ENCODE peak calls at places on chromosome 15, in four cellular contexts. N, H, R and Z are unnamed samples.

GRCh38 chr15:94793641-94794040 is 562.3 kb downstream of the MCTP2 start:
- DNase-seq in N (no peak), H (no peak), R (no peak), Z (peak)

GRCh38 chr15:66390670-66391069 is 4.0 kb downstream of the MAP2K1 start:
- DNase-seq in N (no peak), H (no peak), R (no peak), Z (no peak)

GRCh38 chr15:57528940-57529565 is 62.7 kb upstream of the MYZAP start:
- DNase-seq in N (no peak), H (no peak), R (no peak), Z (no peak)

GRCh38 chr15:95742836-95743235 is 587.7 kb upstream of the NR2F2 start:
- DNase-seq in N (no peak), H (no peak), R (no peak), Z (no peak)

GRCh38 chr15:70892002-70892911 is at the start of the genes LRRC49 and THAP10:
- DNase-seq in N (peak), H (peak), R (peak), Z (peak)

GRCh38 chr15:42139596-42139995 is 16.8 kb downstream of the PLA2G4F start:
- DNase-seq in N (no peak), H (peak), R (no peak), Z (no peak)

GRCh38 chr15:77874071-77874470 is 203.4 kb downstream of the TBC1D2B start:
- DNase-seq in N (no peak), H (no peak), R (no peak), Z (no peak)

GRCh38 chr15:84606653-84607120 is 5.9 kb downstream of the ZSCAN2 start:
- DNase-seq in N (no peak), H (no peak), R (no peak), Z (no peak)

GRCh38 chr15:67955256-67955655 is 98.9 kb upstream of the PIAS1 start:
- DNase-seq in N (no peak), H (no peak), R (no peak), Z (no peak)

GRCh38 chr15:51759557-51760070 is 8.2 kb downstream of the TMOD2 start:
- DNase-seq in N (no peak), H (no peak), R (peak), Z (peak)

GRCh38 chr15:71397377-71397776 is 282.1 kb downstream of the THSD4 start:
- DNase-seq in N (no peak), H (no peak), R (no peak), Z (peak)

GRCh38 chr15:45326776-45327175 is 51.6 kb downstream of the GATM start:
- DNase-seq in N (no peak), H (no peak), R (no peak), Z (no peak)

GRCh38 chr15:75648156-75649000 is 666 bp downstream of the SNX33 start:
- DNase-seq in N (no peak), H (no peak), R (peak), Z (peak)

GRCh38 chr15:80404719-80405553 is 754 bp downstream of the ARNT2 start:
- DNase-seq in N (no peak), H (peak), R (peak), Z (peak)

GRCh38 chr15:30903497-30904187 is at the start of gene FAN1:
- DNase-seq in N (peak), H (peak), R (peak), Z (peak)

GRCh38 chr15:31840849-31841476 is 189.4 kb upstream of the CHRNA7 start:
- DNase-seq in N (no peak), H (no peak), R (no peak), Z (no peak)

GRCh38 chr15:61119556-61119955 is 109.5 kb downstream of the RORA start:
- DNase-seq in N (no peak), H (no peak), R (no peak), Z (no peak)

GRCh38 chr15:92817339-92817886 is 82.7 kb upstream of the CHD2 start:
- DNase-seq in N (no peak), H (no peak), R (no peak), Z (no peak)

GRCh38 chr15:77901921-77902750 is 175.4 kb downstream of the TBC1D2B start:
- DNase-seq in N (no peak), H (no peak), R (peak), Z (peak)

GRCh38 chr15:90674476-90674875 is 42.7 kb upstream of the BLM start:
- DNase-seq in N (no peak), H (no peak), R (no peak), Z (no peak)

GRCh38 chr15:74815121-74815933 is 2.7 kb downstream of the LMAN1L start:
- DNase-seq in N (no peak), H (no peak), R (no peak), Z (no peak)

GRCh38 chr15:72184165-72184811 is 13.3 kb downstream of the GRAMD2A start:
- DNase-seq in N (no peak), H (no peak), R (peak), Z (peak)

GRCh38 chr15:71674354-71674753 is 136.0 kb upstream of the NR2E3 start:
- DNase-seq in N (no peak), H (no peak), R (no peak), Z (no peak)

GRCh38 chr15:36601497-36601932 is 22.1 kb downstream of the CDIN1 start:
- DNase-seq in N (no peak), H (no peak), R (no peak), Z (peak)

GRCh38 chr15:40420793-40421192 is 15.2 kb downstream of the IVD start:
- DNase-seq in N (no peak), H (no peak), R (no peak), Z (no peak)

GRCh38 chr15:65055201-65055870 is 10.1 kb downstream of the SLC51B start:
- DNase-seq in N (no peak), H (no peak), R (no peak), Z (no peak)